ENCODE peak calls at places on chromosomes 11 and 22, in five cellular contexts. K is left lung, W is H1, Y is lower lobe of right lung, A is endothelial cell of umbilical vein. P is an unnamed sample. For H3K36me3, the result is how much of the 10 kb centered on the place peaks cover.

GRCh38 chr11:110710520-110711381 is 1.5 kb downstream of the ARHGAP20 start:
- DNase-seq in K (peak), W (no peak), Y (peak), A (peak), P (peak)

GRCh38 chr11:107683807-107684206 is 28.0 kb downstream of the SLN start:
- DNase-seq in K (no peak), W (no peak), Y (no peak), A (no peak), P (no peak)

GRCh38 chr11:78190871-78191538 is 2.3 kb downstream of the USP35 start:
- DNase-seq in K (no peak), W (no peak), Y (no peak), A (no peak), P (no peak)

GRCh38 chr11:36354221-36355003 is 58.3 kb downstream of the PRR5L start:
- DNase-seq in K (no peak), W (no peak), Y (no peak), A (no peak), P (no peak)

GRCh38 chr11:47946682-47947575 is 33.4 kb upstream of the PTPRJ start:
- DNase-seq in K (peak), W (no peak), Y (peak), A (peak), P (no peak)

GRCh38 chr11:43573233-43573632 is 107.3 kb upstream of the HSD17B12 start:
- DNase-seq in K (no peak), W (no peak), Y (no peak), A (no peak), P (no peak)

GRCh38 chr22:23682827-23683355 is 7.9 kb upstream of the RGL4 start:
- DNase-seq in K (no peak), W (no peak), Y (no peak), A (no peak), P (no peak)

GRCh38 chr11:35375332-35376125 is 43.8 kb downstream of the SLC1A2 start:
- DNase-seq in K (no peak), W (no peak), Y (no peak), A (no peak), P (no peak)

GRCh38 chr22:32764330-32765116 is 37.0 kb upstream of the TIMP3 start:
- DNase-seq in K (no peak), W (no peak), Y (no peak), A (no peak), P (no peak)

GRCh38 chr11:11482726-11483125 is 129.7 kb upstream of the CSNK2A3 start:
- DNase-seq in K (no peak), W (no peak), Y (no peak), A (no peak), P (no peak)

GRCh38 chr22:33879796-33880195 is 40.5 kb downstream of the LARGE1 start:
- DNase-seq in K (no peak), W (no peak), Y (no peak), A (no peak), P (no peak)

GRCh38 chr11:123576501-123576900 is 77.9 kb downstream of the SCN3B start:
- DNase-seq in K (no peak), W (no peak), Y (no peak), A (no peak), P (no peak)

GRCh38 chr22:24410110-24410856 is 17.1 kb upstream of the ADORA2A start:
- DNase-seq in K (no peak), W (no peak), Y (no peak), A (no peak), P (peak)

GRCh38 chr22:40056163-40056958 is 61.6 kb downstream of the FAM83F start:
- DNase-seq in K (no peak), W (no peak), Y (no peak), A (no peak), P (no peak)

GRCh38 chr11:79670846-79671245 is 230.0 kb upstream of the TENM4 start:
- DNase-seq in K (no peak), W (no peak), Y (no peak), A (no peak), P (no peak)

GRCh38 chr11:2555376-2555775 is 110.6 kb downstream of the KCNQ1 start:
- DNase-seq in K (no peak), W (no peak), Y (peak), A (no peak), P (no peak)

GRCh38 chr22:24191893-24192292 is 10.6 kb downstream of the SUSD2 start:
- DNase-seq in K (no peak), W (no peak), Y (no peak), A (no peak), P (no peak)

DNA sequence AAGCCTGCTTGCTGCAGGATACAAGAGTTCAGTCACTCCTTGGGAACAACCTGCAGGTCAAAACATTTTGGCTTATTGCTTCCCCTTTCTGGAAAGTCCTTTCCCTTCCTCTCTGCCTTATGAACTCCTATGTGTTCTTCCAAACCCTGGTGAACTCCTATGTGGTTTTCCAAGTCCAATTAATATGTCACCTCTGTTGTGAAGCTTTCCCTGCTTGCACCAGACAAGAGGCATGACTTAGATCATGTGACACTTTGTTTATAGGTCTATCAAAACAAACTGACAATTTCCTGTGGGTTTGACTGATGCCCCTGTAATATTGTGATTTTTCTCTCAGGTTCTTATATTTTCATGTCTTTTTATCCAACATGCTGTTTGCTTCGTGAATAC is 64.2 kb downstream of the ENDOD1 start:
- DNase-seq in K (no peak), W (no peak), Y (no peak), A (no peak), P (no peak)
- H3K4me3 ChIP-seq in K (no peak), W (no peak), Y (no peak), A (no peak), P (no peak)

GRCh38 chr11:102402556-102402955 is 50.0 kb downstream of the TMEM123 start:
- DNase-seq in K (no peak), W (no peak), Y (no peak), A (no peak), P (no peak)
- H3K36me3 ChIP-seq in K (half or more), W (under half), Y (half or more), A (under half), P (under half)

DNA sequence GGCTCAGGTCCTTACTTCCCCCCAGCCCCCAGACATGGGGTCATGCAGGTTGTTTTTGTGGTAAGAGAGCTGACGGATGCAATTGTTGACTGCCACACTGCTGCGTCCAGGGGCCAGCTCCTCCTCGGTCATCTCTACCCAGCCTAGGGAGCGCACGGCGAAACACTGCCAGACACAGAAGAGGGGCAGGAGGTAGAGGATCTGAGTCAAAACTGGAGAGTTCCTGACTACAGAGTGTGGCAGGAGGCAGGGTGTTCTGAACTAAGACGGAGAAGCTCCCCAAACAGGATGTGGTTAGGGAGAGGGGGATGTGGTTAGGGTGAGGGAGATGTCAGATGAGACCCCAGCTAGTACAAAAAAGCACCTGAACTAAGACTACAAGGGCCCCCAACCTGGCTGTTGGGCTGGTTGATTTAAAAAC is 12.3 kb downstream of the SMPD1 start:
- DNase-seq in K (no peak), W (no peak), Y (no peak), A (no peak), P (peak)
- H3K4me3 ChIP-seq in K (no peak), W (no peak), Y (no peak), A (no peak), P (no peak)

GRCh38 chr22:37567991-37568390 is 7.7 kb downstream of the CDC42EP1 start:
- DNase-seq in K (no peak), W (no peak), Y (no peak), A (no peak), P (no peak)

GRCh38 chr22:37566329-37566837 is 6.1 kb downstream of the CDC42EP1 start:
- DNase-seq in K (peak), W (no peak), Y (peak), A (no peak), P (peak)

GRCh38 chr22:37566903-37567798 is 6.9 kb downstream of the CDC42EP1 start:
- DNase-seq in K (peak), W (no peak), Y (peak), A (peak), P (peak)

GRCh38 chr22:37564111-37564711 is 3.9 kb downstream of the CDC42EP1 start:
- DNase-seq in K (no peak), W (no peak), Y (no peak), A (peak), P (no peak)

GRCh38 chr22:37565830-37566229 is 5.5 kb downstream of the CDC42EP1 start:
- DNase-seq in K (no peak), W (no peak), Y (no peak), A (no peak), P (no peak)
- H3K36me3 ChIP-seq in K (under half), W (under half), Y (under half), A (under half), P (under half)

GRCh38 chr11:416757-417621 is 2.2 kb upstream of the SIGIRR start:
- DNase-seq in K (peak), W (peak), Y (peak), A (peak), P (peak)

GRCh38 chr11:419248-420005 is 4.6 kb upstream of the SIGIRR start:
- DNase-seq in K (peak), W (no peak), Y (peak), A (no peak), P (no peak)

GRCh38 chr11:416051-416756 is 1.4 kb upstream of the SIGIRR start:
- DNase-seq in K (peak), W (no peak), Y (peak), A (no peak), P (no peak)

GRCh38 chr11:418343-419247 is 3.8 kb upstream of the SIGIRR start:
- DNase-seq in K (peak), W (no peak), Y (peak), A (no peak), P (no peak)

GRCh38 chr11:417652-418342 is 3.0 kb upstream of the SIGIRR start:
- DNase-seq in K (peak), W (no peak), Y (peak), A (no peak), P (peak)
- H3K4me3 ChIP-seq in K (peak), W (peak), Y (peak), A (no peak), P (peak)

GRCh38 chr11:100927579-100927978 is 202.0 kb downstream of the PGR start:
- DNase-seq in K (no peak), W (no peak), Y (no peak), A (no peak), P (no peak)
- H3K36me3 ChIP-seq in K (under half), W (under half), Y (under half), A (under half), P (under half)